ENCODE peak calls at places on chromosomes 2 and 18, in four cellular contexts. J, E, R and L are unnamed samples.
A peak's percentile ranks its signal among the peaks of the same experiment; 100 is the strongest.

GRCh38 chr18:59735269-59735860 is 38.1 kb upstream of the CCBE1 start:
- DNase-seq in J (no peak), E (no peak), R (no peak), L (no peak)

GRCh38 chr18:10530852-10531251 is 5.0 kb downstream of the NAPG start:
- DNase-seq in J (no peak), E (peak; percentile 18), R (no peak), L (no peak)

GRCh38 chr2:85788603-85789002 is 34.8 kb downstream of the ATOH8 start:
- DNase-seq in J (no peak), E (no peak), R (no peak), L (no peak)

GRCh38 chr18:55833543-55833942 is 245.6 kb upstream of the TCF4 start:
- DNase-seq in J (peak; percentile 99), E (peak; percentile 99), R (no peak), L (no peak)

GRCh38 chr2:62939735-62940491 is 110.7 kb upstream of the OTX1 start:
- DNase-seq in J (peak; percentile 93), E (peak; percentile 96), R (no peak), L (no peak)

GRCh38 chr2:217360111-217360510 is 500.2 kb upstream of the TNP1 start:
- DNase-seq in J (no peak), E (no peak), R (no peak), L (no peak)

GRCh38 chr2:120783371-120783791 is 47.7 kb downstream of the GLI2 start:
- DNase-seq in J (peak; percentile 69), E (peak; percentile 87), R (peak; percentile 40), L (peak; percentile 80)

GRCh38 chr2:86223098-86223681 is 23.9 kb downstream of the MRPL35 start:
- DNase-seq in J (peak; percentile 50), E (peak; percentile 59), R (no peak), L (no peak)

GRCh38 chr2:201668402-201668801 is 25.1 kb upstream of the TMEM237 start:
- DNase-seq in J (no peak), E (no peak), R (no peak), L (no peak)

GRCh38 chr18:33605250-33605649 is 27.2 kb downstream of the ASXL3 start:
- DNase-seq in J (no peak), E (no peak), R (no peak), L (no peak)

GRCh38 chr2:174717273-174717672 is 47.0 kb downstream of the CHRNA1 start:
- DNase-seq in J (peak; percentile 53), E (peak; percentile 89), R (no peak), L (no peak)

GRCh38 chr2:8490166-8490565 is 191.7 kb upstream of the ID2 start:
- DNase-seq in J (peak; percentile 13), E (no peak), R (no peak), L (no peak)

GRCh38 chr2:164692114-164692513 is 70.8 kb upstream of the GRB14 start:
- DNase-seq in J (no peak), E (peak; percentile 50), R (no peak), L (no peak)

GRCh38 chr2:239943991-239944441 is 81.1 kb downstream of the NDUFA10 start:
- DNase-seq in J (no peak), E (no peak), R (no peak), L (no peak)

GRCh38 chr2:5596848-5597247 is 95.3 kb upstream of the SOX11 start:
- DNase-seq in J (no peak), E (no peak), R (no peak), L (no peak)
- H3K9ac ChIP-seq in J (no peak overlapping the region), E (no peak overlapping the region), R (no peak overlapping the region), L (no peak overlapping the region)

DNA sequence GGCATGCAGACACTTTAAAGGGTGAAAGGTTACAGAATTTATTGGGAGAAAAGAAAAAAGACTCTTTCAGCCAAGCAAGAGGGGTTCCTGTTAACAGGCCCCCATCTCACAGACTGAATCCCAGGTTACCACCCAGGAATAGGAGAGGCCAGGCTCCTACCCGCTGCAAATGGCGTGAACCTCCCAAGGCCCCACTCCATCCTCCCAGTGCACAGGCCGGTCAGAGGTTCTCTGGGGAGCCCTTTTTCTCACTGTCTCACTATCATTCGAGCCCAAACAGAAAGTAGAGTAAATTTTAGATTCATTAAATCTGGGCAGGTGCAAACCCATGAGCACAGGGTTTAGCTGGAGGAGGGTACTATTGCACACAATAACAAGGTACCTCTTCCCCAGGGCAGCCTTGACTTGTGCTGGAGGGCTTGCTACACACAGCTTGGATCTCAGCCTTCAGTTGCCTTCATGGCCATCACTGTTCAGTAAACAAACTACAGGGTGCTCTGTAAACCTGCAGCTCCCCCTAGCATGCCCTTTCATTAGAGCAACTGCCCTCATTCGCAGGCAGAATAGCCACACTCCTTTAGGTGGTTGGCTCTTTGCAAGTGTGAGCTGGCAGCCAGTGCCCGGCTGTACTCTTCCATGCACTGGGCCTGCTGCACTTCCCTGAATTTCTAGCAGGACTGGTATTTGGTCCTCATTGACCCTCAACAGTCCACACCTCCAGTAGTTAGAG is 7.3 kb upstream of the PLEK start:
- DNase-seq in J (peak; percentile 58), E (peak; percentile 21), R (peak; percentile 51), L (peak; percentile 73)
- TF ChIP-seq CTCF in J (peak; percentile 63), E (peak; percentile 45), R (peak; percentile 59), L (peak; percentile 60)

GRCh38 chr2:186559370-186559769 is 30.5 kb upstream of the ITGAV start:
- DNase-seq in J (no peak), E (no peak), R (no peak), L (no peak)

GRCh38 chr2:186561467-186562208 is 28.2 kb upstream of the ITGAV start:
- DNase-seq in J (no peak), E (no peak), R (no peak), L (no peak)

GRCh38 chr2:186560254-186560653 is 29.6 kb upstream of the ITGAV start:
- DNase-seq in J (no peak), E (no peak), R (no peak), L (no peak)

GRCh38 chr2:186558512-186559276 is 31.2 kb upstream of the ITGAV start:
- DNase-seq in J (peak; percentile 46), E (peak; percentile 50), R (no peak), L (no peak)

DNA sequence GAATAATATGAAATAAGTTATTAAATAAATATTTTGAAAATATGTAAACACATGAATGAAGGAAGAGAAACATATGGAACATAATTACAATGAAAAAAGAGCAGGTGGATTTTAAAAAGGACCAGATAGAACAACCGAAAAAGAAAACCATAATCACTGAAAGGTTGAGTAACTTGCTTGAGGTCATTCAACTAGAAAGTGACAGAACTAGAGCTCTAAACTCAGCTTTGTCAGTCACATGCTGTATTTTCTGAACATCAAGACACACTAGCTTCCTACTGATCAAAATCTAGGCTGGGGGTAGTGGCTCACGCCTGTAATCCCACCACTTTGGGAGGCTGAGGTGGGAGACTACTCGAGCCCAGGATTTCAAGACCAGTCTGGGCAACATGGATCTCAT is 30.0 kb upstream of the ITGAV start:
- DNase-seq in J (no peak), E (no peak), R (no peak), L (no peak)
- H3K9ac ChIP-seq in J (no peak overlapping the region), E (no peak overlapping the region), R (no peak overlapping the region), L (no peak overlapping the region)

DNA sequence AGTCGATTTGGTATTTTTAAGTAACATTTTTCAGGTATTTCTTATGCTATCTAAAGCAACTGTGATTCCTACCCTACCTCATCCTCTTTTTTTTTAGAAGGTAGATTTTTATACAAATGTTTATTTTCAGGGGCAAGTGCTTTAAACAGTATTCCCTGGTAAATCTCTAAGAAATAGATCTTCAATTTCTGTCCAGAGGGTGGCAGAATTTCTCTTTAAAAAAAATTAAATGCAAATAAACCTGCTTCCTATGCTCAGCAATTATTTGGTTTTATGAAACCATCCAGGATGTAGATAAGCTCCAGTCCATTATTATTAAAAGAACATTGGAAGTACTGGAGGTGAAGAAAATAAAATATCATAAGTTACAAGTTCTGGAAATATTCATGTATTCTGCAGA is 191.9 kb downstream of the MYO3B start:
- DNase-seq in J (peak; percentile 11), E (peak; percentile 5), R (peak; percentile 21), L (peak; percentile 18)
- TF ChIP-seq CTCF in J (peak; percentile 36), E (no peak), R (no peak), L (peak; percentile 58)

GRCh38 chr2:45568935-45569334 is 42.1 kb downstream of the SRBD1 start:
- DNase-seq in J (no peak), E (peak; percentile 45), R (no peak), L (no peak)

GRCh38 chr2:45572979-45573378 is 38.1 kb downstream of the SRBD1 start:
- DNase-seq in J (no peak), E (no peak), R (no peak), L (no peak)

GRCh38 chr2:45567974-45568789 is 42.9 kb downstream of the SRBD1 start:
- DNase-seq in J (peak; percentile 7), E (peak; percentile 28), R (no peak), L (no peak)

GRCh38 chr2:45571940-45572339 is 39.1 kb downstream of the SRBD1 start:
- DNase-seq in J (no peak), E (no peak), R (no peak), L (no peak)

GRCh38 chr2:45570671-45571334 is 40.3 kb downstream of the SRBD1 start:
- DNase-seq in J (peak; percentile 32), E (peak; percentile 20), R (no peak), L (peak; percentile 6)
- H3K9ac ChIP-seq in J (no peak overlapping the region), E (no peak overlapping the region), R (no peak overlapping the region), L (no peak overlapping the region)

GRCh38 chr2:108320326-108320932 is 31.7 kb downstream of the SULT1C2 start:
- DNase-seq in J (no peak), E (no peak), R (no peak), L (no peak)
- TF ChIP-seq CTCF in J (no peak), E (no peak), R (no peak), L (no peak)